ENCODE peak calls at places on chromosomes 5 and 9, in five cellular contexts. B is H1, E is GM12878, O is HepG2, Q is K562. X is an unnamed sample.

GRCh38 chr9:93183663-93184438 is at the start of gene WNK2:
- DNase-seq in B (no peak), E (no peak), O (no peak), Q (peak), X (no peak)

GRCh38 chr5:74341221-74341620 is 299.3 kb downstream of the ENC1 start:
- DNase-seq in B (no peak), E (no peak), O (no peak), Q (no peak), X (no peak)

GRCh38 chr5:132059696-132060500 is 557 bp upstream of the IL3 start:
- DNase-seq in B (no peak), E (no peak), O (no peak), Q (no peak), X (no peak)

GRCh38 chr5:107134931-107135330 is 535.8 kb downstream of the EFNA5 start:
- DNase-seq in B (no peak), E (no peak), O (no peak), Q (no peak), X (no peak)

GRCh38 chr9:126038790-126039189 is 287.8 kb upstream of the MVB12B start:
- DNase-seq in B (no peak), E (no peak), O (no peak), Q (no peak), X (no peak)

GRCh38 chr5:39759696-39760095 is 334.9 kb upstream of the DAB2 start:
- DNase-seq in B (no peak), E (no peak), O (no peak), Q (no peak), X (no peak)

GRCh38 chr5:171367424-171368370 is 20.0 kb upstream of the NPM1 start:
- DNase-seq in B (no peak), E (no peak), O (no peak), Q (no peak), X (no peak)

GRCh38 chr5:36878421-36879088 is 2.0 kb downstream of the NIPBL start:
- DNase-seq in B (no peak), E (no peak), O (peak), Q (peak), X (no peak)

GRCh38 chr9:20353931-20354652 is 268.2 kb downstream of the MLLT3 start:
- DNase-seq in B (no peak), E (no peak), O (no peak), Q (no peak), X (no peak)

GRCh38 chr9:121269030-121269887 is 1.3 kb downstream of the GSN start:
- DNase-seq in B (no peak), E (no peak), O (no peak), Q (no peak), X (no peak)

GRCh38 chr9:77826621-77827020 is 178.5 kb upstream of the GNA14 start:
- DNase-seq in B (no peak), E (no peak), O (no peak), Q (no peak), X (no peak)

GRCh38 chr5:905139-905642 is 12.5 kb downstream of the TRIP13 start:
- DNase-seq in B (no peak), E (no peak), O (no peak), Q (no peak), X (no peak)

GRCh38 chr5:17180330-17180843 is 37.0 kb upstream of the BASP1 start:
- DNase-seq in B (no peak), E (no peak), O (no peak), Q (no peak), X (no peak)

GRCh38 chr5:157524887-157525286 is 50.7 kb downstream of the ADAM19 start:
- DNase-seq in B (no peak), E (no peak), O (no peak), Q (no peak), X (no peak)

GRCh38 chr9:86734762-86735161 is 212.5 kb downstream of the GAS1 start:
- DNase-seq in B (no peak), E (no peak), O (no peak), Q (no peak), X (no peak)

GRCh38 chr5:172879434-172879828 is 45.4 kb downstream of the ERGIC1 start:
- DNase-seq in B (no peak), E (no peak), O (no peak), Q (no peak), X (no peak)

GRCh38 chr5:38208782-38209378 is 49.5 kb upstream of the EGFLAM start:
- DNase-seq in B (no peak), E (no peak), O (peak), Q (peak), X (peak)

GRCh38 chr9:133691659-133692363 is 46.3 kb downstream of the SARDH start:
- DNase-seq in B (no peak), E (no peak), O (no peak), Q (no peak), X (no peak)

GRCh38 chr5:113510836-113511451 is 2.5 kb upstream of the YTHDC2 start:
- DNase-seq in B (no peak), E (no peak), O (peak), Q (no peak), X (peak)

GRCh38 chr5:72018158-72018803 is 89.0 kb upstream of the MAP1B start:
- DNase-seq in B (peak), E (peak), O (peak), Q (peak), X (peak)

GRCh38 chr5:139314276-139314675 is 20.7 kb downstream of the MATR3 start:
- DNase-seq in B (no peak), E (no peak), O (no peak), Q (no peak), X (no peak)

GRCh38 chr9:34562136-34562745 is 27.3 kb downstream of the CNTFR start:
- DNase-seq in B (no peak), E (no peak), O (no peak), Q (peak), X (no peak)

GRCh38 chr9:131588396-131588795 is 43.1 kb downstream of the PRRT1B start:
- DNase-seq in B (no peak), E (no peak), O (no peak), Q (no peak), X (no peak)

GRCh38 chr9:108784128-108784490 is 71.7 kb downstream of the ACTL7B start:
- DNase-seq in B (no peak), E (no peak), O (no peak), Q (no peak), X (no peak)

GRCh38 chr9:126652140-126652558 is 38.4 kb downstream of the LMX1B start:
- DNase-seq in B (no peak), E (no peak), O (no peak), Q (peak), X (no peak)

GRCh38 chr5:1026700-1027621 is 18.4 kb downstream of the NKD2 start:
- DNase-seq in B (no peak), E (no peak), O (no peak), Q (no peak), X (no peak)

GRCh38 chr5:40689442-40689841 is 9.7 kb downstream of the PTGER4 start:
- DNase-seq in B (no peak), E (peak), O (peak), Q (no peak), X (peak)

GRCh38 chr9:35904966-35905781 is 828 bp upstream of the HRCT1 start:
- DNase-seq in B (no peak), E (no peak), O (no peak), Q (no peak), X (no peak)

GRCh38 chr9:26181836-26182235 is 503.6 kb upstream of the TUSC1 start:
- DNase-seq in B (no peak), E (no peak), O (no peak), Q (no peak), X (no peak)

GRCh38 chr5:92703991-92704390 is 877.0 kb downstream of the NR2F1-AS1 start:
- DNase-seq in B (no peak), E (no peak), O (no peak), Q (no peak), X (no peak)

GRCh38 chr5:39755986-39756385 is 331.2 kb upstream of the DAB2 start:
- DNase-seq in B (no peak), E (no peak), O (no peak), Q (peak), X (peak)

GRCh38 chr5:113085084-113085414 is 108.5 kb downstream of the DCP2 start:
- DNase-seq in B (no peak), E (no peak), O (no peak), Q (peak), X (no peak)

GRCh38 chr9:104682642-104683041 is 11.7 kb upstream of the OR13D1 start:
- DNase-seq in B (no peak), E (peak), O (peak), Q (peak), X (peak)

DNA sequence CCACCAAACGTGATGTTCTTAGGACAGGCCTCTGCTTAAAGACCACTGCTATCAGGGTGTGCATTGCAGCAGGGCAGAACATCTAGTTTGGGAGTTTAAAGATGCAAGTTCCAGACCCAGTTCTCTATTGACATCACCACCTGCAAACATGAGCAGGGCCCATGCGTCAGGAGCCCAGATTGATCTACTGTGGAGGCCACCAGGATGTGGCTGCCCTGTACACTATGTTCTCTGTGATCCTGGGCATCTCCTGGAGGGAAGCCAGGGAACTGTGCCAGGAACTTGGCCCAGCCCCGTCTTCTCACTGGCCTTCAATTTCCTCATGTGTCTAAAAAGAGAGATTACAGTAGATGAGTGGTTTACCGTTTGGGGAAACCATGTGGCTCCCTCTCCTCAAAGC is 87.1 kb downstream of the PDE6A start:
- DNase-seq in B (no peak), E (no peak), O (no peak), Q (no peak), X (no peak)
- TF ChIP-seq POLR2A in B (no peak), E (no peak), O (no peak), Q (no peak), X (no peak)

DNA sequence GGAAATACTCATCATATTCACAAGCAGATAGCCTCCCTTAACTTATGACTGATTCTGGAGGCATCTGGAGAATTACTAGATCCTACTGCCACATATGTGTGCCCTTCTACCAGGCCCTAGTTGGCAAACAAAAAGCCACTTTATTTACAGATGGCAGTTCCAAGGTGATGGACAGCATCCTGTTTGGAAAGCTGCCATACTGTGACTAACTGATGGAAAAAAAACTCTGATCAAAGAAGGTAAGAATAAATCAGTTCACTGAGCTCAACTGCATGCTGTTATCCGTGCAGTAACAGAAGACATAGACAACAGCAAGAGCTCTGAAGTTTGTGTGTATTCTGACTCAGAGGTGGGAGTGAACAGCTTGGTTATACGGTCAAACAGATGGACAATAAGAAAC is 279.8 kb upstream of the POU5F2 start:
- DNase-seq in B (no peak), E (no peak), O (peak), Q (no peak), X (peak)
- TF ChIP-seq MAX in B (no peak), E (no peak), O (no peak), Q (no peak), X (peak)

DNA sequence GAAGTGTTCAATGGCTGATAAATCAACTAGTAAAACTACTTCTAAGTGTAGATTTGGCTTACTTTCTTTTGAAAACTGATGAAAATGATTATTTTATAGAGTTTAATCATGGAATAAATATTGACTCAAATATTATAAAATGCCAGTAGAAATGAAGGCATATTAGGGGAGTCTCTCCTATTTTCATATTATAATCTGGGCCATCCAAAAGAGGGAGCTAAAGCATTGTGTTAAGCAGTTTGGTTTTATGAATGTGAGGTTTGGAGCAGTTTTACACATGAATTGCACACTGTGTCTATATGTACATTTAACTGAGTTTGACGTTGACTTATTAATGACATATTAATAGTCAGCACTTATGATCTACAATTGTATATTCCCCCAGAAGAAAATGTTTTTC is 17.4 kb downstream of the CDH9 start:
- DNase-seq in B (no peak), E (no peak), O (peak), Q (no peak), X (no peak)
- TF ChIP-seq SRF in B (no peak), E (no peak), O (no peak), Q (no peak), X (no peak)

GRCh38 chr9:97696823-97697601 is at the start of gene XPA:
- DNase-seq in B (peak), E (peak), O (peak), Q (peak), X (peak)
- TF ChIP-seq POLR2A in B (peak), E (peak), O (peak), Q (peak), X (peak)

GRCh38 chr9:99360026-99360425 is 137.9 kb downstream of the SEC61B start:
- DNase-seq in B (no peak), E (no peak), O (no peak), Q (no peak), X (no peak)
- TF ChIP-seq MAX in B (no peak), E (no peak), O (no peak), Q (no peak), X (no peak)